ENCODE peak calls at places on chromosomes 7 and 10, in nine cellular contexts. A is upper lobe of right lung, Q is suprapubic skin, C is HCT116, G is OCI-LY7, K is A549, M is gastrocnemius medialis, R is body of pancreas, H is heart right ventricle. X is an unnamed sample.
A peak's percentile ranks its signal among the peaks of the same experiment; 100 is the strongest.

GRCh38 chr7:42414961-42415505 is 178.0 kb upstream of the GLI3 start:
- DNase-seq in A (no peak), Q (no peak), C (no peak), G (no peak), K (no peak), M (no peak), R (no peak), H (no peak), X (no peak)

GRCh38 chr7:116403265-116403664 is 96.3 kb upstream of the CAV2 start:
- DNase-seq in A (no peak), Q (no peak), C (no peak), G (no peak), K (no peak), M (no peak), R (no peak), H (no peak), X (no peak)

GRCh38 chr7:131145026-131145425 is 182.7 kb upstream of the MKLN1 start:
- DNase-seq in A (no peak), Q (no peak), C (peak; percentile 34), G (no peak), K (peak; percentile 55), M (no peak), R (no peak), H (no peak), X (no peak)

GRCh38 chr7:47688311-47689100 is 106.6 kb upstream of the TNS3 start:
- DNase-seq in A (no peak), Q (no peak), C (no peak), G (no peak), K (no peak), M (no peak), R (no peak), H (no peak), X (no peak)

GRCh38 chr10:63416376-63416775 is 49.4 kb downstream of the JMJD1C start:
- DNase-seq in A (no peak), Q (no peak), C (no peak), G (no peak), K (no peak), M (no peak), R (no peak), H (no peak), X (no peak)

GRCh38 chr10:90179696-90180407 is 478.5 kb downstream of the KIF20B start:
- DNase-seq in A (no peak), Q (no peak), C (peak; percentile 43), G (no peak), K (peak; percentile 31), M (no peak), R (peak; percentile 6), H (no peak), X (peak; percentile 70)

GRCh38 chr7:100556541-100556940 is 17.2 kb downstream of the SAP25 start:
- DNase-seq in A (no peak), Q (no peak), C (no peak), G (no peak), K (no peak), M (no peak), R (no peak), H (no peak), X (no peak)

GRCh38 chr7:85829817-85830432 is 643.1 kb upstream of the SEMA3D start:
- DNase-seq in A (no peak), Q (no peak), C (no peak), G (peak; percentile 19), K (peak; percentile 27), M (no peak), R (no peak), H (no peak), X (no peak)

GRCh38 chr7:45677311-45677900 is 103.2 kb downstream of the ADCY1 start:
- DNase-seq in A (peak; percentile 30), Q (peak; percentile 23), C (no peak), G (no peak), K (no peak), M (no peak), R (no peak), H (no peak), X (peak; percentile 31)

GRCh38 chr10:52215745-52216361 is 98.2 kb upstream of the DKK1 start:
- DNase-seq in A (no peak), Q (no peak), C (peak; percentile 60), G (peak; percentile 68), K (peak; percentile 73), M (peak; percentile 22), R (peak; percentile 72), H (peak; percentile 52), X (no peak)

GRCh38 chr7:13604178-13604577 is 385.3 kb downstream of the ETV1 start:
- DNase-seq in A (no peak), Q (no peak), C (no peak), G (no peak), K (no peak), M (no peak), R (no peak), H (no peak), X (no peak)

GRCh38 chr7:112743811-112744210 is 46.4 kb downstream of the TMEM168 start:
- DNase-seq in A (no peak), Q (no peak), C (no peak), G (no peak), K (no peak), M (no peak), R (no peak), H (no peak), X (no peak)

GRCh38 chr7:39700165-39700564 is 76.8 kb downstream of the RALA start:
- DNase-seq in A (no peak), Q (no peak), C (no peak), G (no peak), K (no peak), M (no peak), R (no peak), H (no peak), X (no peak)

GRCh38 chr10:96512524-96512991 is 1.2 kb downstream of the TLL2 start:
- DNase-seq in A (no peak), Q (peak; percentile 67), C (no peak), G (peak; percentile 30), K (no peak), M (no peak), R (peak; percentile 16), H (peak; percentile 29), X (no peak)

GRCh38 chr10:90326498-90327267 is 531.2 kb downstream of the HTR7 start:
- DNase-seq in A (no peak), Q (no peak), C (no peak), G (no peak), K (no peak), M (no peak), R (no peak), H (no peak), X (no peak)

GRCh38 chr7:155237297-155237696 is 60.4 kb upstream of the INSIG1 start:
- DNase-seq in A (no peak), Q (no peak), C (no peak), G (no peak), K (no peak), M (no peak), R (no peak), H (no peak), X (no peak)

GRCh38 chr7:41688012-41688625 is 14.8 kb downstream of the INHBA start:
- DNase-seq in A (no peak), Q (no peak), C (no peak), G (no peak), K (no peak), M (no peak), R (no peak), H (no peak), X (no peak)

GRCh38 chr10:3516191-3516590 is 268.8 kb downstream of the KLF6 start:
- DNase-seq in A (no peak), Q (no peak), C (no peak), G (no peak), K (no peak), M (no peak), R (no peak), H (no peak), X (no peak)

GRCh38 chr7:135800560-135800959 is 51.9 kb upstream of the FAM180A start:
- DNase-seq in A (no peak), Q (no peak), C (no peak), G (no peak), K (no peak), M (no peak), R (no peak), H (no peak), X (peak; percentile 58)

GRCh38 chr10:22252286-22252800 is 34.5 kb upstream of the EBLN1 start:
- DNase-seq in A (peak; percentile 81), Q (no peak), C (no peak), G (no peak), K (no peak), M (no peak), R (peak; percentile 48), H (peak; percentile 61), X (peak; percentile 76)

DNA sequence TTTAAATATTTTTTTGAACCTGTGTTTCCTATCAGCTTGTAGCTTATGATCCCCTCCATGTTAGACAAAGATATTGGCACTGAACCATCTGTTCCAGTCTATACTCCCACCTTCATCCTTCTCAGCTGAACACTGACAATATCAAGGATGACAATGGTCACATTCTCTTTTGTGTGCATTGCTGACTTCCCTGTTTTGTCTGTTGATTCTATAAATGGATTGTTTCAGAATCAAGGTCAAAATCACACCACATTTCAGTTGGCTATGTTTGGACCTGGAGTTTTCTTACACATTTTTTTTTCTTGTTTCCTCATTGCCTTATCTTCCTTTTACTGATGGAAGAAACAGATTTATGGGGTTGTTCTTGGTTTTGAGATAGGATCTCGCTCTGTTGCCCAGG is 11.3 kb upstream of the SMURF1 start:
- DNase-seq in A (no peak), Q (no peak), C (no peak), G (no peak), K (no peak), M (no peak), R (no peak), H (no peak), X (no peak)
- H3K27ac ChIP-seq in A (no peak overlapping the region), Q (no peak overlapping the region), C (no peak overlapping the region), G (no peak overlapping the region), K (no peak overlapping the region), M (no peak overlapping the region), R (no peak overlapping the region), H (no peak overlapping the region), X (no peak overlapping the region)

GRCh38 chr7:25215694-25216335 is 12.5 kb downstream of the NPVF start:
- DNase-seq in A (no peak), Q (no peak), C (no peak), G (peak; percentile 27), K (no peak), M (no peak), R (no peak), H (no peak), X (no peak)
- TF ChIP-seq CTCF in A (no peak), Q (no peak), C (no peak), G (no peak), K (no peak), M (no peak), R (no peak), H (no peak), X (no peak)

GRCh38 chr7:57820477-57820876 is 370.5 kb downstream of the ZNF716 start:
- DNase-seq in A (no peak), Q (no peak), C (no peak), G (no peak), K (no peak), M (no peak), R (no peak), H (no peak), X (no peak)

GRCh38 chr7:57821438-57822382 is 371.7 kb downstream of the ZNF716 start:
- DNase-seq in A (peak; percentile 53), Q (no peak), C (no peak), G (no peak), K (no peak), M (no peak), R (no peak), H (no peak), X (no peak)

GRCh38 chr7:57819491-57819981 is 369.6 kb downstream of the ZNF716 start:
- DNase-seq in A (peak; percentile 56), Q (no peak), C (no peak), G (no peak), K (no peak), M (no peak), R (no peak), H (no peak), X (no peak)
- H3K4me3 ChIP-seq in A (no peak overlapping the region), Q (no peak overlapping the region), C (no peak overlapping the region), G (no peak overlapping the region), K (no peak overlapping the region), M (no peak overlapping the region), R (no peak overlapping the region), H (no peak overlapping the region), X (no peak overlapping the region)

GRCh38 chr7:67602246-67602645 is 605.6 kb downstream of the TYW1 start:
- DNase-seq in A (no peak), Q (no peak), C (no peak), G (no peak), K (no peak), M (no peak), R (no peak), H (no peak), X (no peak)
- H3K27ac ChIP-seq in A (no peak overlapping the region), Q (no peak overlapping the region), C (no peak overlapping the region), G (no peak overlapping the region), K (no peak overlapping the region), M (no peak overlapping the region), R (no peak overlapping the region), H (no peak overlapping the region), X (no peak overlapping the region)

X was measured in coronary artery.